ENCODE peak calls at places on chromosomes 5 and 9, in five cellular contexts. One of them, this sample, is unnamed.
A peak's percentile ranks its signal among the peaks of the same experiment; 100 is the strongest.

GRCh38 chr9:114336157-114336556 is 6.5 kb downstream of the ORM2 start:
- DNase-seq in astrocyte of the spinal cord: no peak
- DNase-seq in stromal cell of bone marrow: no peak
- DNase-seq in CD8-positive, alpha-beta memory T cell: no peak
- DNase-seq in lung microvascular endothelial cell: no peak
- DNase-seq in this sample: no peak

GRCh38 chr9:36659500-36659899 is 86.8 kb downstream of the MELK start:
- DNase-seq in astrocyte of the spinal cord: no peak
- DNase-seq in stromal cell of bone marrow: no peak
- DNase-seq in CD8-positive, alpha-beta memory T cell: no peak
- DNase-seq in lung microvascular endothelial cell: no peak
- DNase-seq in this sample: no peak

GRCh38 chr5:43129161-43129560 is 8.4 kb downstream of the ZNF131 start:
- DNase-seq in astrocyte of the spinal cord: no peak
- DNase-seq in stromal cell of bone marrow: no peak
- DNase-seq in CD8-positive, alpha-beta memory T cell: no peak
- DNase-seq in lung microvascular endothelial cell: no peak
- DNase-seq in this sample: no peak

GRCh38 chr9:90854637-90855036 is 53.0 kb downstream of the SYK start:
- DNase-seq in astrocyte of the spinal cord: no peak
- DNase-seq in stromal cell of bone marrow: no peak
- DNase-seq in CD8-positive, alpha-beta memory T cell: no peak
- DNase-seq in lung microvascular endothelial cell: no peak
- DNase-seq in this sample: no peak

GRCh38 chr9:94885854-94886447 is 159.5 kb downstream of the AOPEP start:
- DNase-seq in astrocyte of the spinal cord: no peak
- DNase-seq in stromal cell of bone marrow: no peak
- DNase-seq in CD8-positive, alpha-beta memory T cell: no peak
- DNase-seq in lung microvascular endothelial cell: no peak
- DNase-seq in this sample: no peak

GRCh38 chr9:37060821-37061220 is 26.8 kb upstream of the PAX5 start:
- DNase-seq in astrocyte of the spinal cord: no peak
- DNase-seq in stromal cell of bone marrow: no peak
- DNase-seq in CD8-positive, alpha-beta memory T cell: no peak
- DNase-seq in lung microvascular endothelial cell: no peak
- DNase-seq in this sample: no peak

GRCh38 chr5:9251379-9251980 is 294.4 kb downstream of the SEMA5A start:
- DNase-seq in astrocyte of the spinal cord: no peak
- DNase-seq in stromal cell of bone marrow: no peak
- DNase-seq in CD8-positive, alpha-beta memory T cell: no peak
- DNase-seq in lung microvascular endothelial cell: no peak
- DNase-seq in this sample: peak; percentile 71

GRCh38 chr5:174195517-174195916 is 150.0 kb downstream of the NSG2 start:
- DNase-seq in astrocyte of the spinal cord: no peak
- DNase-seq in stromal cell of bone marrow: no peak
- DNase-seq in CD8-positive, alpha-beta memory T cell: no peak
- DNase-seq in lung microvascular endothelial cell: no peak
- DNase-seq in this sample: no peak

GRCh38 chr5:132009706-132010405 is 1.6 kb downstream of the ACSL6 start:
- DNase-seq in astrocyte of the spinal cord: no peak
- DNase-seq in stromal cell of bone marrow: no peak
- DNase-seq in CD8-positive, alpha-beta memory T cell: no peak
- DNase-seq in lung microvascular endothelial cell: no peak
- DNase-seq in this sample: no peak

GRCh38 chr5:57221049-57221568 is 47.2 kb downstream of the GPBP1 start:
- DNase-seq in astrocyte of the spinal cord: peak; percentile 68
- DNase-seq in stromal cell of bone marrow: peak; percentile 36
- DNase-seq in CD8-positive, alpha-beta memory T cell: peak; percentile 58
- DNase-seq in lung microvascular endothelial cell: peak; percentile 77
- DNase-seq in this sample: peak; percentile 75

GRCh38 chr5:42064821-42065220 is 139.7 kb downstream of the FBXO4 start:
- DNase-seq in astrocyte of the spinal cord: no peak
- DNase-seq in stromal cell of bone marrow: no peak
- DNase-seq in CD8-positive, alpha-beta memory T cell: no peak
- DNase-seq in lung microvascular endothelial cell: no peak
- DNase-seq in this sample: no peak

GRCh38 chr5:169629847-169630548 is 7.1 kb upstream of the DOCK2 start:
- DNase-seq in astrocyte of the spinal cord: peak; percentile 92
- DNase-seq in stromal cell of bone marrow: peak; percentile 80
- DNase-seq in CD8-positive, alpha-beta memory T cell: no peak
- DNase-seq in lung microvascular endothelial cell: no peak
- DNase-seq in this sample: peak; percentile 73

GRCh38 chr5:43017438-43017820 is 22.7 kb downstream of the ANXA2R start:
- DNase-seq in astrocyte of the spinal cord: no peak
- DNase-seq in stromal cell of bone marrow: no peak
- DNase-seq in CD8-positive, alpha-beta memory T cell: no peak
- DNase-seq in lung microvascular endothelial cell: peak; percentile 65
- DNase-seq in this sample: peak; percentile 70

GRCh38 chr9:134847138-134847537 is 33.5 kb upstream of the FCN2 start:
- DNase-seq in astrocyte of the spinal cord: no peak
- DNase-seq in stromal cell of bone marrow: no peak
- DNase-seq in CD8-positive, alpha-beta memory T cell: no peak
- DNase-seq in lung microvascular endothelial cell: no peak
- DNase-seq in this sample: no peak

GRCh38 chr9:135098400-135099105 is 11.1 kb downstream of the OLFM1 start:
- DNase-seq in astrocyte of the spinal cord: no peak
- DNase-seq in stromal cell of bone marrow: no peak
- DNase-seq in CD8-positive, alpha-beta memory T cell: no peak
- DNase-seq in lung microvascular endothelial cell: peak; percentile 21
- DNase-seq in this sample: no peak

GRCh38 chr9:133160742-133161541 is 2.8 kb downstream of the GBGT1 start:
- DNase-seq in astrocyte of the spinal cord: peak; percentile 57
- DNase-seq in stromal cell of bone marrow: peak; percentile 62
- DNase-seq in CD8-positive, alpha-beta memory T cell: peak; percentile 20
- DNase-seq in lung microvascular endothelial cell: peak; percentile 69
- DNase-seq in this sample: peak; percentile 94

GRCh38 chr5:2549354-2549753 is 202.1 kb downstream of the IRX2 start:
- DNase-seq in astrocyte of the spinal cord: no peak
- DNase-seq in stromal cell of bone marrow: no peak
- DNase-seq in CD8-positive, alpha-beta memory T cell: no peak
- DNase-seq in lung microvascular endothelial cell: no peak
- DNase-seq in this sample: no peak

GRCh38 chr5:126446498-126447224 is 23.5 kb downstream of the GRAMD2B start:
- DNase-seq in astrocyte of the spinal cord: peak; percentile 67
- DNase-seq in stromal cell of bone marrow: no peak
- DNase-seq in CD8-positive, alpha-beta memory T cell: no peak
- DNase-seq in lung microvascular endothelial cell: no peak
- DNase-seq in this sample: peak; percentile 71

GRCh38 chr5:56733580-56733979 is 81.8 kb upstream of the MAP3K1 start:
- DNase-seq in astrocyte of the spinal cord: no peak
- DNase-seq in stromal cell of bone marrow: no peak
- DNase-seq in CD8-positive, alpha-beta memory T cell: no peak
- DNase-seq in lung microvascular endothelial cell: no peak
- DNase-seq in this sample: no peak

GRCh38 chr5:150510460-150511263 is 2.7 kb downstream of the NDST1 start:
- DNase-seq in astrocyte of the spinal cord: peak; percentile 29
- DNase-seq in stromal cell of bone marrow: no peak
- DNase-seq in CD8-positive, alpha-beta memory T cell: no peak
- DNase-seq in lung microvascular endothelial cell: no peak
- DNase-seq in this sample: no peak

GRCh38 chr9:110180713-110181434 is 27.1 kb downstream of the C9orf152 start:
- DNase-seq in astrocyte of the spinal cord: peak; percentile 68
- DNase-seq in stromal cell of bone marrow: peak; percentile 91
- DNase-seq in CD8-positive, alpha-beta memory T cell: no peak
- DNase-seq in lung microvascular endothelial cell: peak; percentile 60
- DNase-seq in this sample: peak; percentile 67